ENCODE peak calls at places on chromosomes 2 and 18, in five cellular contexts. Z, X, Y, B and A are unnamed samples.
A peak's percentile ranks its signal among the peaks of the same experiment; 100 is the strongest.

GRCh38 chr2:15666776-15667578 is 75.3 kb downstream of the DDX1 start:
- DNase-seq in Z (no peak), X (peak; percentile 82), Y (no peak), B (no peak), A (no peak)

GRCh38 chr2:27021253-27021801 is 11.4 kb upstream of the TMEM214 start:
- DNase-seq in Z (no peak), X (no peak), Y (no peak), B (no peak), A (peak; percentile 40)

GRCh38 chr2:84970266-84970955 is 550 bp upstream of the KCMF1 start:
- DNase-seq in Z (peak; percentile 59), X (peak; percentile 32), Y (peak; percentile 38), B (peak; percentile 71), A (peak; percentile 70)

GRCh38 chr2:105455488-105455991 is 56.7 kb upstream of the FHL2 start:
- DNase-seq in Z (no peak), X (peak; percentile 98), Y (no peak), B (no peak), A (peak; percentile 74)

GRCh38 chr2:128381001-128381938 is 62.6 kb upstream of the HS6ST1 start:
- DNase-seq in Z (no peak), X (no peak), Y (no peak), B (no peak), A (peak; percentile 21)

GRCh38 chr2:142220901-142221300 is 90.1 kb upstream of the LRP1B start:
- DNase-seq in Z (no peak), X (peak; percentile 61), Y (no peak), B (no peak), A (no peak)

GRCh38 chr2:26001743-26002341 is 19.5 kb upstream of the KIF3C start:
- DNase-seq in Z (peak; percentile 71), X (no peak), Y (no peak), B (no peak), A (peak; percentile 91)

GRCh38 chr2:217065695-217066405 is 206.0 kb upstream of the TNP1 start:
- DNase-seq in Z (no peak), X (peak; percentile 90), Y (no peak), B (no peak), A (no peak)

GRCh38 chr18:54416459-54416858 is 58.8 kb downstream of the C18orf54 start:
- DNase-seq in Z (no peak), X (peak; percentile 14), Y (no peak), B (no peak), A (no peak)

GRCh38 chr2:183229386-183229785 is 105.1 kb downstream of the NUP35 start:
- DNase-seq in Z (no peak), X (no peak), Y (no peak), B (no peak), A (no peak)

GRCh38 chr2:74372674-74373073 is 7.4 kb downstream of the DCTN1 start:
- DNase-seq in Z (no peak), X (peak; percentile 50), Y (no peak), B (no peak), A (no peak)
- H3K36me3 ChIP-seq in Z (peaks cover 75% of the 10 kb centered on the region), X (peaks cover 24% of the 10 kb centered on the region), Y (peaks cover 36% of the 10 kb centered on the region), B (no peaks in the 10 kb centered on the region), A (peaks cover 56% of the 10 kb centered on the region)

GRCh38 chr2:241598487-241598886 is 38.5 kb downstream of the THAP4 start:
- DNase-seq in Z (no peak), X (peak; percentile 30), Y (no peak), B (no peak), A (no peak)
- H3K36me3 ChIP-seq in Z (peaks cover 85% of the 10 kb centered on the region), X (peaks cover 16% of the 10 kb centered on the region), Y (peaks cover 7% of the 10 kb centered on the region), B (no peaks in the 10 kb centered on the region), A (peaks cover 90% of the 10 kb centered on the region)

DNA sequence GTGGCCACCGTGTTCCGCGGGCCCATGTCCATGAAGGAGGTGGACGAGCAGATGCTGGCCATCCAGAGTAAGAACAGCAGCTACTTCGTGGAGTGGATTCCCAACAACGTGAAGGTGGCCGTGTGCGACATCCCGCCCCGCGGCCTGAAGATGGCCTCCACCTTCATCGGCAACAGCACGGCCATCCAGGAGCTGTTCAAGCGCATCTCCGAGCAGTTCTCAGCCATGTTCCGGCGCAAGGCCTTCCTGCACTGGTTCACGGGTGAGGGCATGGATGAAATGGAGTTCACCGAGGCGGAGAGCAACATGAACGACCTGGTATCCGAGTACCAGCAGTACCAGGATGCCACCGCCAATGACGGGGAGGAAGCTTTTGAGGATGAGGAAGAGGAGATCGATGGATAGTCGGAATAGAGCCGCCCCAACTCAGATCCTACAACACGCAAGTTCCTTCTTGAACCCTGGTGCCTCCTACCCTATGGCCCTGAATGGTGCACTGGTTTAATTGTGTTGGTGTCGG is 17.7 kb downstream of the TUBB6 start:
- DNase-seq in Z (no peak), X (no peak), Y (no peak), B (no peak), A (no peak)
- H3K36me3 ChIP-seq in Z (peaks cover 100% of the 10 kb centered on the region), X (peaks cover 30% of the 10 kb centered on the region), Y (peaks cover 28% of the 10 kb centered on the region), B (peaks cover 4% of the 10 kb centered on the region), A (peaks cover 19% of the 10 kb centered on the region)

GRCh38 chr2:138818479-138818878 is 38.3 kb upstream of the NXPH2 start:
- DNase-seq in Z (no peak), X (no peak), Y (no peak), B (no peak), A (no peak)

GRCh38 chr2:138827426-138828054 is 47.4 kb upstream of the NXPH2 start:
- DNase-seq in Z (no peak), X (peak; percentile 64), Y (no peak), B (peak; percentile 67), A (no peak)

GRCh38 chr2:138829326-138829725 is 49.1 kb upstream of the NXPH2 start:
- DNase-seq in Z (no peak), X (peak; percentile 22), Y (no peak), B (peak; percentile 78), A (no peak)

GRCh38 chr2:138819964-138820363 is 39.8 kb upstream of the NXPH2 start:
- DNase-seq in Z (no peak), X (no peak), Y (no peak), B (no peak), A (no peak)

DNA sequence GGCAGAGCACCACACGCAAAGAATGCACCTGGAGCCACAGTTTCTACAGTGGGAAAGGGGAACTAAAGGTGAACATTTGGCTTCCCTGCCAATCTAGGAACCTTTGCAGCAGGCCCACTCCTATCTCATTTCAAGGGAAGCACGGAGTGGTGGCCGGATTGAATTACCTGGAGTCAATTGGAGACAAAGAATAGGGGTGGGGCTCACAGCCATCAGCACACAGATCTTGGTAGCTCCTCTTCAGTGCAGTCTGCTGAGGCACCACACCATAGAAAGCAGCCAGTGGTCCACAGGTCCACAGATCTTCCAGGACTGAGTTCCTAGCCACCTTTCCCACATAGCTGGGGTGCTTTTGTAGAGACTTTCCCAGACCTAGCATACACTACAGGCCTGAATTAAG is 43.5 kb upstream of the NXPH2 start:
- DNase-seq in Z (no peak), X (no peak), Y (no peak), B (no peak), A (no peak)
- H3K36me3 ChIP-seq in Z (no peaks in the 10 kb centered on the region), X (no peaks in the 10 kb centered on the region), Y (no peaks in the 10 kb centered on the region), B (no peaks in the 10 kb centered on the region), A (no peaks in the 10 kb centered on the region)

DNA sequence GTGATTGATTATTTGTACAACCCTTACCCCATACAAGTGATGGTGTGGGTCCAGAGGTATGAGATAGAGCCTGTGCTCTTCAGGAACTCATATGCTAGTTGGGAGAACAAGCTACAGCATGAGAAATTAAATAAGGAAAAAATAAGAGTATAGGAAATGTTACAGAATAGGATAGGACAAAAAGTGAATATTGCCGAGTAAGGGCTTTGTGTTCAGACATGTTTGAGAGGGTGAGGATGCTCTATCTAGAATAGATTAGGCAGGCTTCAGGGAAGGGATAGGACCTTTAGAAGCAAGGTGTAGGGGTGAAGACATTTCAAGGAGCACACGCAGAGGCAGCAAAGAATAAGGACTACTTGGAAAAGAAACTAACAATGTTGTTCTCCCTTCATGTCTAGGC is 17.8 kb downstream of the CCDC150 start:
- DNase-seq in Z (no peak), X (no peak), Y (no peak), B (no peak), A (no peak)
- H3K36me3 ChIP-seq in Z (no peaks in the 10 kb centered on the region), X (no peaks in the 10 kb centered on the region), Y (no peaks in the 10 kb centered on the region), B (no peaks in the 10 kb centered on the region), A (no peaks in the 10 kb centered on the region)

DNA sequence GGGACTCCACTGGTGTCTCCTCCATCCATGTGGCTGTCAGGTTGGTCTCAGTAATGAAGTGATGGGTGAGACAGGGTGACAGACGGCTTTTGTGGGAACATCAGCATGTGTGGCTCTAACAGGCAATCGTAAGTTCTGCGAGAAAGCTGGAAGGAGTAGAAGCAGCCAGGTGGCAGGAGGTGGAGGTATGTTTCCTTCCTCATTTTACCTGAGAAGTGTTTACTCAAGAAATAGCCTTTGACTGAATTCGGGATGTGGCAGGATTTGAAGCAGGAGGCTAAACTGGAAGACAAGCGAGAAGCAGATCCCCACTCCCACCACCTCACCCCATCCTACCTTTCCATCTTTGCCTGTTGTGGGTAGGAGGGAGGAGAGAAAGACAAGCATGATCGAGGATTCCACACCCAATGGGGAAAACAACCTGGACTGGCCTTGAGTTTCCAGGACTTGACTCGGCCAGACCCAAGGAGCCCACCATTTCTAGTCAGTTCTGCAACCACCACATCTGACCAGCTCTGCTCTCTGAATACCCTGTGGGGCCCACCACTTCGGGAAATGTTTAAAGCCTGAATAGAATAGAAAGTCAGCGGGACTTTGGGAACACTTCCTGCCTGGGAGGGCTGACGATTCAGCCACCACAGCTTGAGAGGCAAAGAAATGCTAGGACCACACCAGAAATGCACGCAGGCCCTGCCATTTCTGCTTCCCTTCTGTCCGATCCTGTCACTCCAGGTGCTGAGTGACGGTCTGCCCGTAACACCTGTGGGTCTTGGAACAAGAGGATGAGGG is 1.2 kb downstream of the ABCG8 start:
- DNase-seq in Z (no peak), X (no peak), Y (no peak), B (no peak), A (no peak)
- H3K36me3 ChIP-seq in Z (no peaks in the 10 kb centered on the region), X (no peaks in the 10 kb centered on the region), Y (no peaks in the 10 kb centered on the region), B (no peaks in the 10 kb centered on the region), A (no peaks in the 10 kb centered on the region)

GRCh38 chr2:86562485-86562890 is 755 bp downstream of the CHMP3 start:
- DNase-seq in Z (no peak), X (no peak), Y (no peak), B (no peak), A (no peak)

GRCh38 chr2:86552889-86553288 is 10.4 kb downstream of the CHMP3 start:
- DNase-seq in Z (no peak), X (no peak), Y (no peak), B (no peak), A (no peak)

GRCh38 chr2:86556508-86556907 is 6.7 kb downstream of the CHMP3 start:
- DNase-seq in Z (no peak), X (peak; percentile 21), Y (no peak), B (no peak), A (no peak)
- H3K36me3 ChIP-seq in Z (peaks cover 5% of the 10 kb centered on the region), X (peaks cover 2% of the 10 kb centered on the region), Y (no peaks in the 10 kb centered on the region), B (peaks cover 3% of the 10 kb centered on the region), A (no peaks in the 10 kb centered on the region)

GRCh38 chr18:79901665-79902064 is 49.8 kb downstream of the SLC66A2 start:
- DNase-seq in Z (no peak), X (no peak), Y (no peak), B (no peak), A (no peak)

GRCh38 chr18:79902640-79903039 is 48.8 kb downstream of the SLC66A2 start:
- DNase-seq in Z (no peak), X (no peak), Y (no peak), B (no peak), A (no peak)

GRCh38 chr18:79902075-79902474 is 49.4 kb downstream of the SLC66A2 start:
- DNase-seq in Z (no peak), X (no peak), Y (no peak), B (no peak), A (no peak)

GRCh38 chr18:79899609-79900435 is 51.6 kb downstream of the SLC66A2 start:
- DNase-seq in Z (no peak), X (no peak), Y (no peak), B (no peak), A (no peak)

GRCh38 chr18:79900610-79901570 is 50.6 kb downstream of the SLC66A2 start:
- DNase-seq in Z (no peak), X (no peak), Y (no peak), B (no peak), A (no peak)
- H3K36me3 ChIP-seq in Z (peaks cover 13% of the 10 kb centered on the region), X (peaks cover 4% of the 10 kb centered on the region), Y (no peaks in the 10 kb centered on the region), B (no peaks in the 10 kb centered on the region), A (peaks cover 16% of the 10 kb centered on the region)